ENCODE peak calls at places on chromosome 7, in six cellular contexts. K is esophagus muscularis mucosa, N is lower leg skin, Q is prostate gland, S is ovary, V is uterus. F is an unnamed sample.

GRCh38 chr7:18312482-18312881 is 183.1 kb upstream of the HDAC9 start:
- DNase-seq in K (no peak), N (no peak), Q (no peak), S (no peak), V (no peak), F (no peak)

GRCh38 chr7:131655447-131655846 is 99.0 kb upstream of the PODXL start:
- DNase-seq in K (no peak), N (no peak), Q (no peak), S (no peak), V (no peak), F (no peak)

GRCh38 chr7:105016083-105017075 is 2.4 kb downstream of the KMT2E start:
- DNase-seq in K (no peak), N (no peak), Q (no peak), S (no peak), V (no peak), F (no peak)

GRCh38 chr7:151511946-151512345 is 7.7 kb downstream of the RHEB start:
- DNase-seq in K (no peak), N (no peak), Q (no peak), S (no peak), V (no peak), F (no peak)

GRCh38 chr7:27260211-27260610 is 17.6 kb downstream of the EVX1 start:
- DNase-seq in K (no peak), N (no peak), Q (no peak), S (no peak), V (no peak), F (no peak)

GRCh38 chr7:98879198-98879988 is 1.1 kb downstream of the TRRAP start:
- DNase-seq in K (no peak), N (peak), Q (peak), S (no peak), V (no peak), F (no peak)

GRCh38 chr7:128406147-128406985 is 3.4 kb downstream of the IMPDH1 start:
- DNase-seq in K (no peak), N (no peak), Q (no peak), S (no peak), V (peak), F (no peak)

GRCh38 chr7:152571031-152571430 is 104.9 kb downstream of the XRCC2 start:
- DNase-seq in K (no peak), N (no peak), Q (no peak), S (no peak), V (no peak), F (no peak)

GRCh38 chr7:45657136-45657889 is 83.1 kb downstream of the ADCY1 start:
- DNase-seq in K (peak), N (peak), Q (no peak), S (no peak), V (no peak), F (no peak)

GRCh38 chr7:82443801-82444219 is 233 bp upstream of the CACNA2D1 start:
- DNase-seq in K (peak), N (peak), Q (peak), S (peak), V (peak), F (no peak)

GRCh38 chr7:81415181-81415580 is 354.7 kb downstream of the HGF start:
- DNase-seq in K (no peak), N (no peak), Q (no peak), S (no peak), V (no peak), F (no peak)

GRCh38 chr7:30845426-30846135 is 66.1 kb upstream of the AQP1 start:
- DNase-seq in K (no peak), N (no peak), Q (no peak), S (no peak), V (peak), F (peak)

GRCh38 chr7:51141451-51141971 is 175.1 kb downstream of the COBL start:
- DNase-seq in K (peak), N (no peak), Q (no peak), S (no peak), V (no peak), F (peak)

GRCh38 chr7:2104716-2105115 is 128.0 kb downstream of the MAD1L1 start:
- DNase-seq in K (no peak), N (no peak), Q (no peak), S (peak), V (peak), F (no peak)

GRCh38 chr7:20201380-20201779 is 15.8 kb downstream of the MACC1 start:
- DNase-seq in K (no peak), N (no peak), Q (no peak), S (no peak), V (no peak), F (no peak)

GRCh38 chr7:29588900-29589696 is 25.5 kb downstream of the PRR15 start:
- DNase-seq in K (no peak), N (peak), Q (no peak), S (no peak), V (no peak), F (peak)

GRCh38 chr7:32043688-32044087 is 26.5 kb downstream of the PDE1C start:
- DNase-seq in K (no peak), N (no peak), Q (no peak), S (no peak), V (no peak), F (no peak)

GRCh38 chr7:131893627-131894345 is 337.4 kb upstream of the PODXL start:
- DNase-seq in K (no peak), N (no peak), Q (no peak), S (no peak), V (no peak), F (no peak)

GRCh38 chr7:40755438-40755837 is 620.6 kb downstream of the SUGCT start:
- DNase-seq in K (no peak), N (no peak), Q (no peak), S (no peak), V (no peak), F (no peak)

GRCh38 chr7:43879477-43879876 is 10.2 kb upstream of the MRPS24 start:
- DNase-seq in K (no peak), N (no peak), Q (no peak), S (no peak), V (no peak), F (peak)

GRCh38 chr7:117248810-117249209 is 74.0 kb downstream of the WNT2 start:
- DNase-seq in K (peak), N (no peak), Q (no peak), S (no peak), V (no peak), F (no peak)

GRCh38 chr7:16063241-16063640 is 358.1 kb downstream of the CRPPA start:
- DNase-seq in K (no peak), N (no peak), Q (no peak), S (no peak), V (no peak), F (no peak)

GRCh38 chr7:66668677-66669076 is 40.0 kb downstream of the KCTD7 start:
- DNase-seq in K (no peak), N (no peak), Q (no peak), S (no peak), V (no peak), F (no peak)

GRCh38 chr7:104552102-104552501 is 223.7 kb downstream of the LHFPL3 start:
- DNase-seq in K (no peak), N (no peak), Q (peak), S (peak), V (peak), F (peak)

GRCh38 chr7:38330861-38331709 is 57.6 kb upstream of the TARP start:
- DNase-seq in K (peak), N (no peak), Q (no peak), S (no peak), V (no peak), F (no peak)

GRCh38 chr7:5428470-5429252 is 5.0 kb upstream of the TNRC18 start:
- DNase-seq in K (peak), N (peak), Q (no peak), S (peak), V (peak), F (no peak)
- TF ChIP-seq POLR2A in K (no peak), N (no peak), Q (no peak), S (no peak), V (peak), F (no peak)

GRCh38 chr7:150373049-150373801 is 4.6 kb downstream of the REPIN1 start:
- DNase-seq in K (no peak), N (no peak), Q (peak), S (no peak), V (no peak), F (no peak)
- TF ChIP-seq POLR2A in K (no peak), N (no peak), Q (no peak), S (no peak), V (no peak), F (no peak)

GRCh38 chr7:25384820-25385560 is 156.7 kb upstream of the NPVF start:
- DNase-seq in K (peak), N (no peak), Q (no peak), S (no peak), V (peak), F (no peak)
- TF ChIP-seq POLR2A in K (no peak), N (no peak), Q (no peak), S (no peak), V (no peak), F (no peak)

GRCh38 chr7:75740846-75741497 is 2.2 kb upstream of the HIP1 start:
- DNase-seq in K (no peak), N (peak), Q (no peak), S (no peak), V (no peak), F (no peak)

GRCh38 chr7:75739796-75740672 is 1.3 kb upstream of the HIP1 start:
- DNase-seq in K (no peak), N (no peak), Q (no peak), S (peak), V (peak), F (no peak)

GRCh38 chr7:75738604-75738974 is at the start of gene HIP1:
- DNase-seq in K (no peak), N (no peak), Q (no peak), S (no peak), V (no peak), F (peak)

GRCh38 chr7:75737856-75738603 is 711 bp downstream of the HIP1 start:
- DNase-seq in K (no peak), N (no peak), Q (peak), S (peak), V (peak), F (no peak)

DNA sequence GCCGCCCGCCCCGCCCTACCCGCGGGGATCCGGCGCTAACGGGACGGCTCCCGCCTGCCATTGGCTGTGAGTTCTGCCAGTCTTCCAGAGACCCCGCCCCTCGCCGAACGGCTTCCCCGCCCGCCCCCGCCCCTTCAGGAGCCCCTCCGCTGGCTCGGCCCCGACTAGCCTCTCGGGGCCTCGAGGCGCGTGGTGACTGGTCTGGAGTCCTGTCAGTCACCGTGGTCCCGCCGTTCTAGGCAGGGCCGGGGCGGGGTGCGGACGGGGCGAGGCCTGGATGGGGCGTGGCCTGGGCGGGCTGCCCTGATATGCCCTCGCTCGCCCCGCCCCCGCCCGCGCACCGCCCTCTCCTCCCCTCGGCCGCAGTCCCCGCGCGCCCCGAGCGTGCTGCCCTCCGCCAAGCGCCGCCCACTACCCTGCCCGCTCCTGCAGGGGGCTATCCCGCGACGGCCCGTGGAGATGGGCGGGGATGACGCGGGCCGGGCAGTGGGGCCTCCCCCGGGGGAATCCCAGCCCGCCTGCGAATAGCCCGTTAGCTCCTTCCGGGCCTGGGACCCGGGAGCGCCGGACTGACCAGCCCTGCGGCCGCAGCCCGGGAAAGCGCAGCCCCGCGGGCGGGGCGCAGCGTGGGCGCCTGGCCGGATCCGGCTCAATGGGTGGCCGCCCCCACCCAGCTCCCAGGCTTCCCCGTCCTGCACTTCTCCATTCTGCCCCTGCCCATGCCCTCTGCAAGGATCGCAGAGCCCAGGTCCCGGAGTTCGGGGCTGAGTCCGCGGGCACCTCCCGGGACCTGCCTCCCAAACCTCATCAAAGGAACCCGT is 444 bp upstream of the HIP1 start:
- DNase-seq in K (peak), N (peak), Q (peak), S (peak), V (peak), F (peak)
- TF ChIP-seq POLR2A in K (no peak), N (no peak), Q (peak), S (peak), V (no peak), F (peak)

GRCh38 chr7:149195180-149196150 is at the start of gene ZNF282:
- DNase-seq in K (peak), N (peak), Q (peak), S (peak), V (peak), F (peak)

GRCh38 chr7:149197675-149198074 is 2.3 kb downstream of the ZNF282 start:
- DNase-seq in K (no peak), N (no peak), Q (no peak), S (no peak), V (no peak), F (no peak)

GRCh38 chr7:149196151-149196704 is 882 bp downstream of the ZNF282 start:
- DNase-seq in K (no peak), N (no peak), Q (no peak), S (no peak), V (no peak), F (no peak)

GRCh38 chr7:149198161-149198816 is 2.9 kb downstream of the ZNF282 start:
- DNase-seq in K (no peak), N (no peak), Q (no peak), S (no peak), V (no peak), F (no peak)

DNA sequence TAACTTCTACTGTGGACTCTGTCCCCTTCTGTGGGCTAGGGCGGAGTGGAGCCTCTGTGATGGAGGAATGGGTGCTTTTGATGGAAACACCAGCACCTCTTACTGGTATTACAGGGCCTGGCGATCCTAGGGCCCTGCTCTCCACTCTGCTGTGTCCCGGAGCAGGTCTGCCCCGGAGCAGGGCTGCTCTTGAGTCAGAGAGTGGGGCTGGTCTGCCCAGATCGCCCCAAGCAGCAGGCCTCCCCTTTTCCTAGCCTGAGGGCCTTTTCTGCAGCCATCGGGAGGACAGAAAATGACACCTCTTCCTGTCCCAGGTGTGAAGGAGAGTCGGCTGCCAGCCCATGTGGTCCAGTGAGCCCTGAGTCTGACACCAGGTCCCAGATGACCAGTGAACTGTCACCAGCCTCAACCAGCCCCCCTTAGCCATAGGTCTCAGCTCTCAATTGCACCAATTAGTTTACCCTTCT is 1.4 kb downstream of the ZNF282 start:
- DNase-seq in K (no peak), N (no peak), Q (no peak), S (no peak), V (no peak), F (peak)
- TF ChIP-seq POLR2A in K (no peak), N (no peak), Q (no peak), S (no peak), V (no peak), F (no peak)

DNA sequence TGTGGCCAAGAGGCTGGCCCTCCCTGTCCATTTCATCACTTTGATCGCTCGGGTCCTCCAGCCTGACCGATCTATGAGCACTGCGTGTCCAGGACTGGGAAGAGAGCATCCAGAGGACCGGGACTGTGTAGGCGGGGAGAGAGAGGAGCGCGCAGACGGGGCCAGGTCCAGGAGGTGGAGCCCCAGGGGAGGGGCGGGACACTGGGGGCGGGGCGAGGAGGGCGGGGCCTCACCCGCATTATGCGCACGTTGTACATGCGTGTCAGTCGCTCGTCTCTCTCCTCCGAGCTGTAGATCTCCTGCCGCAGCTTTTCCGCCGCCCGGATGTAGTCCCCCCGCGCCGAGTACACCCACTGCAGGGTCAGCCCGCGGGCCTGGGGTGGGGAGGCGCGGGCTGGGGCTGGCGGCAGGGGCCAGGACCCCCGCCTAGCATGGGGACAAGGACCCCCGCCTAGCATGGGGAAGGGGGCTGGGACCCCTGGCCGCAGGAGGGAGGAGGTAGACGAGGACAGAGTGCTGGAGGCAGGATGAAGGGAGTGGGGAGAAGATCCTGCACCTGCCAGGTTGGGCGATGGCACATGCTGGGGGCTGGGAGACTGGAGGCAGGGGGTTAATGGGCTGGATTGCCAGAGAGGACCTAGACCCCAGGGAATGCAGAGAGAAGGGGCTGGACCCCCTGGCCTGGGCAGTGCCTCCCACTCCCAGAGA is 14.3 kb downstream of the MOSPD3 start:
- DNase-seq in K (peak), N (peak), Q (peak), S (peak), V (peak), F (peak)
- TF ChIP-seq POLR2A in K (no peak), N (no peak), Q (no peak), S (no peak), V (no peak), F (peak)

DNA sequence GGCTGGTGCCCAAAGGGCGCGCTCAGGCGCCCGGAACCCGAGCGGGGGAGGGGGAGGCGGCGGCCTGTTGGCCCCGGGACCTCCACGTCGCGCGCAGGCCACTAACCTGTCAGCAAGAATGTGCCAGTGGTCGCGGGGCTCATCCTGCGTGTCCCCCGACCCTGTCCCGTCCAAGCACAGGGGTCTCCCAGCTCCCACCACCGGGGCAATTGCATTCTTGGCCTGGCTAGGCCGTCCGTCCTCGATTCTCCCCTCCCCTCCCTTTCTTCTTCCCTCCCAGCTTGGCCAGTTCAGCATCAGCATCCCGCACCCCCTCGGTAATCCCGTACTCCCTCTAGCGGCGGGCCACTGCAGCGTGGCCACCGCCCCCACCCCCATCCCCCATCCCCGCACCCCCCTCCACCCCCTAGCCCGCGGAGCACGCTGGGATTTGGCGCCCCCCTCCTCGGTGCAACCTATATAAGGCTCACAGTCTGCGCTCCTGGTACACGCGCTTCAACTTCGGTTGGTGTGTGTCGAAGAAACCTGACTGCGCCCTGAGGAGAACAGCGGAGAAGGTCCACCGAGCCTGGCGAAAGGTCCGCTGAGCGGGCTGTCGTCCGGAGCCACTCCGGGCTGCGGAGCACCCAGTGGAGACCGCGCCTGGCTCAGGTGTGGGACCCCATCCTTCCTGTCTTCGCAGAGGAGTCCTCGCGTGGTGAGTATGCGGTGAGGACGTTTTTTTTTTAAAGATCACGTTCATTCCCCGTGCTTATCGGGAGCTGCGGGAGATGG is at the start of gene SGCE:
- DNase-seq in K (no peak), N (peak), Q (peak), S (peak), V (peak), F (peak)
- TF ChIP-seq POLR2A in K (no peak), N (no peak), Q (no peak), S (peak), V (no peak), F (peak)